ENCODE peak calls at places on chromosomes 7 and 10, in five cellular contexts. One of them, this sample, is unnamed.
A peak's percentile ranks its signal among the peaks of the same experiment; 100 is the strongest.

GRCh38 chr10:86688398-86688921 is 20.1 kb downstream of the LDB3 start:
- DNase-seq in neural progenitor cell: peak; percentile 79
- DNase-seq in progenitor cell of endocrine pancreas: no peak
- DNase-seq in AG10803: peak; percentile 79
- DNase-seq in testis: peak; percentile 76
- DNase-seq in this sample: no peak

GRCh38 chr10:110016037-110016436 is 8.3 kb downstream of the ADD3 start:
- DNase-seq in AG10803: peak; percentile 26
- DNase-seq in progenitor cell of endocrine pancreas: no peak
- DNase-seq in testis: peak; percentile 18
- DNase-seq in neural progenitor cell: peak; percentile 82
- DNase-seq in this sample: no peak

GRCh38 chr10:101958691-101959090 is 97.3 kb downstream of the ARMH3 start:
- DNase-seq in progenitor cell of endocrine pancreas: no peak
- DNase-seq in AG10803: no peak
- DNase-seq in neural progenitor cell: no peak
- DNase-seq in testis: no peak
- DNase-seq in this sample: no peak

GRCh38 chr10:50063100-50063499 is 4.7 kb upstream of the WASHC2A start:
- DNase-seq in neural progenitor cell: peak; percentile 40
- DNase-seq in testis: no peak
- DNase-seq in progenitor cell of endocrine pancreas: no peak
- DNase-seq in AG10803: no peak
- DNase-seq in this sample: no peak

GRCh38 chr7:27073066-27073465 is 22.7 kb downstream of the HOXA1 start:
- DNase-seq in testis: no peak
- DNase-seq in neural progenitor cell: no peak
- DNase-seq in AG10803: no peak
- DNase-seq in progenitor cell of endocrine pancreas: no peak
- DNase-seq in this sample: no peak

GRCh38 chr10:36247478-36247877 is 605.4 kb upstream of the FZD8 start:
- DNase-seq in progenitor cell of endocrine pancreas: no peak
- DNase-seq in neural progenitor cell: no peak
- DNase-seq in testis: no peak
- DNase-seq in AG10803: no peak
- DNase-seq in this sample: no peak

GRCh38 chr10:131275691-131276090 is 35.8 kb downstream of the TCERG1L start:
- DNase-seq in neural progenitor cell: no peak
- DNase-seq in progenitor cell of endocrine pancreas: no peak
- DNase-seq in AG10803: no peak
- DNase-seq in testis: no peak
- DNase-seq in this sample: peak; percentile 34

GRCh38 chr10:131549116-131549515 is 237.6 kb upstream of the TCERG1L start:
- DNase-seq in neural progenitor cell: no peak
- DNase-seq in testis: no peak
- DNase-seq in progenitor cell of endocrine pancreas: no peak
- DNase-seq in AG10803: no peak
- DNase-seq in this sample: no peak

GRCh38 chr7:115047968-115048720 is 126.2 kb downstream of the MDFIC start:
- DNase-seq in progenitor cell of endocrine pancreas: no peak
- DNase-seq in AG10803: peak; percentile 74
- DNase-seq in neural progenitor cell: no peak
- DNase-seq in testis: no peak
- DNase-seq in this sample: no peak

GRCh38 chr7:111903797-111904196 is 302.4 kb downstream of the DOCK4 start:
- DNase-seq in neural progenitor cell: no peak
- DNase-seq in progenitor cell of endocrine pancreas: no peak
- DNase-seq in testis: no peak
- DNase-seq in AG10803: no peak
- DNase-seq in this sample: no peak

GRCh38 chr10:90031776-90032175 is 330.4 kb downstream of the KIF20B start:
- DNase-seq in progenitor cell of endocrine pancreas: no peak
- DNase-seq in AG10803: no peak
- DNase-seq in neural progenitor cell: no peak
- DNase-seq in testis: no peak
- DNase-seq in this sample: no peak

GRCh38 chr7:133735222-133735621 is 391.9 kb upstream of the LRGUK start:
- DNase-seq in AG10803: peak; percentile 6
- DNase-seq in testis: no peak
- DNase-seq in neural progenitor cell: no peak
- DNase-seq in progenitor cell of endocrine pancreas: no peak
- DNase-seq in this sample: no peak

GRCh38 chr7:95899919-95900513 is 127.7 kb downstream of the DYNC1I1 start:
- DNase-seq in neural progenitor cell: peak; percentile 48
- DNase-seq in AG10803: no peak
- DNase-seq in testis: no peak
- DNase-seq in progenitor cell of endocrine pancreas: no peak
- DNase-seq in this sample: peak; percentile 85

GRCh38 chr7:2225336-2225735 is 7.4 kb downstream of the MAD1L1 start:
- DNase-seq in neural progenitor cell: no peak
- DNase-seq in AG10803: no peak
- DNase-seq in progenitor cell of endocrine pancreas: no peak
- DNase-seq in testis: no peak
- DNase-seq in this sample: no peak

GRCh38 chr7:131104611-131105293 is 222.9 kb upstream of the MKLN1 start:
- DNase-seq in testis: no peak
- DNase-seq in progenitor cell of endocrine pancreas: no peak
- DNase-seq in AG10803: peak; percentile 56
- DNase-seq in neural progenitor cell: no peak
- DNase-seq in this sample: no peak

GRCh38 chr7:29113384-29114102 is 32.8 kb downstream of the CPVL start:
- DNase-seq in progenitor cell of endocrine pancreas: no peak
- DNase-seq in neural progenitor cell: peak; percentile 54
- DNase-seq in AG10803: peak; percentile 17
- DNase-seq in testis: peak; percentile 40
- DNase-seq in this sample: no peak

DNA sequence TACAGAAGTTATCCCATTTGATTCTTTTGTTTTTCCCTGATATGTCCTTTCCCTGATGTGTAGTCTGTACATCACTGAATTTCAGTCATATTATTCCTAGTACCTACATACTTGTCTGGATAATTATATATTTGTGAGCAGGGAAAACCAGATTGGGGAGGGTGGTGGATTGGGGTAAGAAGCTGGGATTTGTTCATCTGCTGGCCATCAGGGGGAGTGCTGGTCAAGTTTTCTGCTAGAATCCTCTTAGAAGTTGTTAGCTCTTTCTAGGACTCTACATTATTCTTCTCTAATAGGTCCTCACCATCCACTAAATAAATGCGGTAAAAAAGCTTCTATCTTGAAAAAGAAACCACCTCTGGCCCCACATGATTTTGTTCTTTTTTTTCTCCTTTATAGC is 232.7 kb upstream of the TAC1 start:
- DNase-seq in progenitor cell of endocrine pancreas: no peak
- DNase-seq in testis: peak; percentile 37
- DNase-seq in neural progenitor cell: peak; percentile 48
- DNase-seq in AG10803: peak; percentile 3
- DNase-seq in this sample: no peak
- TF ChIP-seq CTCF in progenitor cell of endocrine pancreas: peak; percentile 67
- TF ChIP-seq CTCF in testis: no peak
- TF ChIP-seq CTCF in neural progenitor cell: peak; percentile 71
- TF ChIP-seq CTCF in AG10803: no peak
- TF ChIP-seq CTCF in this sample: peak; percentile 43

DNA sequence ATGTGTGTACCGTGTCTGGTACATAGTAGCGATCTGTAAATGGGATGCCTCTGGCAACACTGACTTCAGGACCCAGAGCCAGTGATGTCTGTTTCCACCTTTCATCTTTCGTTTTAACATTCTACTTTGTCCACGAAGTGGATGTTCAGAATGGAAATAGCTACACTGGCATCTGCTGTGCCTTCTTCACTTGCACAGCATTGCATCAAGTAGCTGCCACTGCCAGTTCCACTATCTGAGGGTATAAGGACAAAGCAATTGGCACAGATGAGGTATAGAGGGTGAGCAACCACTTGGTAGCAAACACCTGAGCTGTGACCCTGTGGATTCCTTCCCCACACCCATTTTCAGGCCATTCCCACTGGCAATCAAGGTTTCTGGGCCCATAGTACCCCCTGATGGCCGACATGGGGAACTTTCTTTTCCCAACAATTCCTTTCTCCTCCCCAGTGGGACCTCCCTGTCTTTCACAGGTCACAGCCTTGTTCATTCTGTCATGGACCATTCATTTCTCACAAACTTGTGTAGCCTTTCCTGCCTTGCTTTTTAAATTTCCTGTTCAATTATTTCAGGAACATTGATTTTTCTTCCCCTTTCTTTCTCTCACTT is 4.0 kb downstream of the ITGA8 start:
- DNase-seq in neural progenitor cell: peak; percentile 56
- DNase-seq in progenitor cell of endocrine pancreas: peak; percentile 11
- DNase-seq in AG10803: peak; percentile 29
- DNase-seq in testis: peak; percentile 25
- DNase-seq in this sample: no peak
- TF ChIP-seq CTCF in neural progenitor cell: peak; percentile 62
- TF ChIP-seq CTCF in progenitor cell of endocrine pancreas: peak; percentile 64
- TF ChIP-seq CTCF in AG10803: peak; percentile 76
- TF ChIP-seq CTCF in testis: peak; percentile 54
- TF ChIP-seq CTCF in this sample: peak; percentile 34

DNA sequence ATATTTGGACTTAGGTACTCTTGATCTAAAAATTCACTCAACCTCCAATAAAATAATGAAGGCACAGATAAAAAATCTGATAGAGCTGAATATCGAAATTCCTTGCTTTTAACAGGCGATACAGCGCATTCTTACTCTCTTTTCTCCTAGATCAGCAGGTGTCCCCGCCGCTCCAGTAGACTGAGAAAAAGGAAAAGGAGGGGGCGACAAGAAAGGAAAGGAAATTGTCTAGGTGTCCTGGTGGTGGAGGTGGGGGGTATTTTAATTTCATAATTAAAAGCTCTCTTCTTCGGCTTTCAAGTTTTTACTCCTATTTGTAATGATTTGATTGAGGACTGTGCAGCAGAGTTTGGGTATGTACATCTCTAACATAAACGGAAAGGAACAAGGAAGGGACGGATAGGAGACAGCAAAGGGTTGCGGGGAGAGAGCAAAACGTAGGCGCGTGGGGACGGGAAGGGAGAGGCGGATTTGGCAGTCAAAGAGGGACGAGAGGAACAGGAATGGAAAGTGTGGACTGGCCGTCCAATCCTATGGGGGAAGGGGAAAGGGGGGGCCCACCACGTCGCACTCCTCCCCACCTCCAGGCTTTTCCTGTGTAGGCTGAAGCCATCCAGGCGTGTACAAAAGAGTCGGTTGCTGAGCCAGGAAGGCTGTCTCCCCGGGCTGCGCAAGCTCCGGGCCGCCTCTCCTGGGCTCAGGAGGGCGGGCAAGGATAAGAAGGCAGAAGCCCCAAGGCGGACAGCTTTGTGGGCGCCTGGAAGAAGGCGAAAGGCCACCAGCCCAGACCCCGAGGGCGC is 875 bp upstream of the HECTD2 start:
- DNase-seq in AG10803: peak; percentile 91
- DNase-seq in testis: peak; percentile 89
- DNase-seq in neural progenitor cell: peak; percentile 82
- DNase-seq in progenitor cell of endocrine pancreas: peak; percentile 57
- DNase-seq in this sample: peak; percentile 96
- TF ChIP-seq CTCF in AG10803: no peak
- TF ChIP-seq CTCF in testis: peak; percentile 32
- TF ChIP-seq CTCF in neural progenitor cell: no peak
- TF ChIP-seq CTCF in progenitor cell of endocrine pancreas: no peak
- TF ChIP-seq CTCF in this sample: peak; percentile 34

GRCh38 chr7:69903410-69903809 is 305.1 kb downstream of the AUTS2 start:
- DNase-seq in testis: no peak
- DNase-seq in AG10803: peak; percentile 44
- DNase-seq in neural progenitor cell: no peak
- DNase-seq in progenitor cell of endocrine pancreas: no peak
- DNase-seq in this sample: no peak

GRCh38 chr7:69893915-69894314 is 295.6 kb downstream of the AUTS2 start:
- DNase-seq in neural progenitor cell: peak; percentile 41
- DNase-seq in progenitor cell of endocrine pancreas: no peak
- DNase-seq in testis: peak; percentile 26
- DNase-seq in AG10803: peak; percentile 37
- DNase-seq in this sample: no peak

GRCh38 chr7:69892790-69893189 is 294.5 kb downstream of the AUTS2 start:
- DNase-seq in AG10803: no peak
- DNase-seq in progenitor cell of endocrine pancreas: no peak
- DNase-seq in testis: no peak
- DNase-seq in neural progenitor cell: no peak
- DNase-seq in this sample: no peak

GRCh38 chr7:69896100-69896499 is 297.8 kb downstream of the AUTS2 start:
- DNase-seq in progenitor cell of endocrine pancreas: no peak
- DNase-seq in neural progenitor cell: no peak
- DNase-seq in AG10803: peak; percentile 45
- DNase-seq in testis: no peak
- DNase-seq in this sample: no peak

DNA sequence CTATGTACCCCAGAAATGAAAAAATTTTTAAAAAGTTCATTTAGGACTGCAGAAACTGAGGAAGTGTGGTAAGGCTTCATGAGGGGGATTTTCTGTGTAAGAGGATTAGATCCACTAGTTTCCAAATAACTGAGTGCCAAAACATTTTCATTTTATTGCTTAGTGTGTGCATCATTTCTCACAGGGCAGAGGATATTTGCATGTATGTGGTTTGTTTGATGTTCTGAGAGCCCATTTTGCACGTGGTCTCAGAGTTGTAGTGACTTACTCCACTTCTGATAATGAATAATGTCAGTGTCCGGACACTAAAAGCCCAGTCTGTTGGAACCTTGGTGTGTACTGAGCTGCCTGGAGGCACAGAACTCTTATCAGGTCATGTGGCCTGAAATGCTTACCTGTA is 299.9 kb downstream of the AUTS2 start:
- DNase-seq in AG10803: no peak
- DNase-seq in neural progenitor cell: no peak
- DNase-seq in progenitor cell of endocrine pancreas: no peak
- DNase-seq in testis: no peak
- DNase-seq in this sample: no peak
- TF ChIP-seq CTCF in AG10803: no peak
- TF ChIP-seq CTCF in neural progenitor cell: no peak
- TF ChIP-seq CTCF in progenitor cell of endocrine pancreas: no peak
- TF ChIP-seq CTCF in testis: no peak
- TF ChIP-seq CTCF in this sample: no peak

DNA sequence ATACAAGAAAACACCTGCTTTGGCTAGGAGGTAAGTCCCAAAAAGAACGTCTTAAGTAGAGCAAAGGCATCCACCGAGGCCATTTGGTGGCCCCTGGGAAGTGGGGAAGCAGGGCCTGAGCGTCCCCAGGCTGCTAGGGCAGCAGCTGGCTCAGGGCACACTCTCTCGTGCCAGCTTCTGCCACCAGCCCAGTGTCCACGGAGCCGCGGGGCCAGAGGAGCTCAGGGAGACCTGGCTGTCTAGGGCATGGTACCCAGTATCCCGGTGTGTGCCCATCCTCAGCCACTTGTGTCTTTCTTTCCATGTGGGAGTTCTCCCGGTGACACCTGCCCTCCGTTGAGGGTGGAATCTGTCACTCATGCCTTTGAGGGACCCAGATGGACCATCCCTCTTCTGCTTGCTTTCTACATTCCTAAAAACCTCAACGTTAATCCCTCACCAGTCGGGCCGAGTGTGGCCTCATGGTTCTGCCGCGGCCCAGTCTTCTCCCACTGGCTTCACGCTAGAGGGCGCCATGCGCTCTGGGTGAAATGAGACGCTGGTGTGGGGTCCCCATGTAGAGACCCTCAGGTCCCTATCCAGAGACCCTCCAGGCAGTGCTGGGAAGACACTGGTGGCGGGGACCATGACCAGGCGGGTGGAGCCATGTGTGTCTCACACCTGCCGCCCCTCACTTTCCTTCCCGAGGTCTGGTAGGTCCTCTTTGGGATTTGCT is 9.5 kb upstream of the AP5Z1 start:
- DNase-seq in AG10803: no peak
- DNase-seq in testis: no peak
- DNase-seq in progenitor cell of endocrine pancreas: no peak
- DNase-seq in neural progenitor cell: peak; percentile 32
- DNase-seq in this sample: no peak
- TF ChIP-seq CTCF in AG10803: peak; percentile 21
- TF ChIP-seq CTCF in testis: no peak
- TF ChIP-seq CTCF in progenitor cell of endocrine pancreas: peak; percentile 17
- TF ChIP-seq CTCF in neural progenitor cell: peak; percentile 54
- TF ChIP-seq CTCF in this sample: peak; percentile 46